ENCODE peak calls at places on chromosome 6, in four cellular contexts. V, J, L and H are unnamed samples.

GRCh38 chr6:155115893-155116570 is 120.9 kb downstream of the TIAM2 start:
- DNase-seq in L (no peak), J (no peak), V (no peak), H (no peak)

GRCh38 chr6:18276610-18277009 is 12.3 kb upstream of the DEK start:
- DNase-seq in J (no peak), V (no peak), L (no peak), H (no peak)

GRCh38 chr6:98769546-98769945 is 64.8 kb upstream of the POU3F2 start:
- DNase-seq in J (no peak), L (no peak), V (peak), H (no peak)

GRCh38 chr6:57242505-57242904 is 20.4 kb upstream of the RAB23 start:
- DNase-seq in V (peak), L (no peak), J (no peak), H (no peak)

GRCh38 chr6:130890531-130890950 is 63.3 kb downstream of the SMLR1 start:
- DNase-seq in V (peak), J (no peak), L (no peak), H (no peak)

GRCh38 chr6:26392932-26393636 is 9.0 kb upstream of the BTN3A1 start:
- DNase-seq in L (no peak), J (no peak), V (peak), H (no peak)

GRCh38 chr6:41255638-41256246 is 27.6 kb downstream of the TREML4 start:
- DNase-seq in J (no peak), L (no peak), V (no peak), H (peak)

GRCh38 chr6:13278184-13278583 is 50.2 kb downstream of the TBC1D7 start:
- DNase-seq in V (no peak), L (no peak), J (no peak), H (no peak)

GRCh38 chr6:106490453-106490852 is 129.9 kb downstream of the CRYBG1 start:
- DNase-seq in V (no peak), J (no peak), L (no peak), H (no peak)

GRCh38 chr6:26327450-26328264 is 37.3 kb upstream of the BTN3A2 start:
- DNase-seq in J (no peak), L (no peak), V (peak), H (no peak)

GRCh38 chr6:129755787-129756186 is 45.8 kb upstream of the ARHGAP18 start:
- DNase-seq in J (no peak), V (no peak), L (no peak), H (no peak)

GRCh38 chr6:151807513-151808330 is at the start of gene ESR1:
- DNase-seq in J (peak), V (peak), L (no peak), H (no peak)

GRCh38 chr6:118249680-118250079 is 298.4 kb upstream of the PLN start:
- DNase-seq in L (no peak), V (no peak), J (no peak), H (no peak)

GRCh38 chr6:14984454-14984853 is 261.4 kb upstream of the JARID2 start:
- DNase-seq in J (peak), V (peak), L (no peak), H (no peak)

GRCh38 chr6:54893818-54894217 is 47.2 kb downstream of the FAM83B start:
- DNase-seq in V (no peak), J (no peak), L (no peak), H (no peak)

GRCh38 chr6:151963001-151963400 is 155.5 kb downstream of the ESR1 start:
- DNase-seq in V (no peak), J (no peak), L (no peak), H (no peak)

GRCh38 chr6:92201618-92202017 is 1217.7 kb downstream of the EPHA7 start:
- DNase-seq in L (no peak), V (no peak), J (no peak), H (no peak)

DNA sequence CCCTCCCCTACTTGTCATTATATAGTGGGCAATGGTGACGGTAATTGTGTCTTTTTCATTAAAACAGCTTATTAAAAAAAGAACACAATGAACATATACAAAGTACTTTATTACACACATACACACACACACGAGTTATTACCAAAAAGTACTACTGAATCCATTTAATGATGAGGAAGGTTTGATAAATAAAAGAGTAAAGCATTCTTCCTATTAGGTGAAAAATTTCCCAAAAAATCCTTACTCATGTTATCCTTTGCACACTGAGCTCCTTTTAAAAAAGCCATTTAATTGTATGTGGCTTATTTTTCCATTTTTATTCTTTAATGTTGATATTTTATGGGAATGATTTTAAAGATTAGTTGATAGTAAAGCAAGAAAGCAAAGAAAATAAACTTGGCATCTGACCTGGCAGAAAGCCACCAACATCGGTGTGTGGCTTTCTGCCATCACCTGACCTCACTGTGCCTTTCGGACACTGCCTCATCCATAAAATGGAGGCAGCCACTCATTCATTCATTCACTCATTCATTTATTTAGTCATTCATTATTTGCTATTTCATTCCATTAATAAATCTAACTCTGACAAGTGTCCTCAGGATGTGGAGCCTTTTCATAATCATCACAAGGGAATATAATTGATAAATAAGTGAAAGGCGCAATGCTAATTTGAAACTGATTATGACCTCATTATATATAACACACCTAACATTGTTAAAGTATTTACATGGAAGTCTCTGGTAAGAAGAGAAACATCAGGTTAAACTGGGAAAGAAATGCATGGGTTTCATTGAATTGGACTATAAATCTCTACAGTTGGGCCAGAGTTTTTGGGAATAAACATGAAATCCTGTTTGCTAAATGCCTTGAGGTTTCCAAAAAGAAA is 727 bp upstream of the SGK1 start:
- DNase-seq in V (no peak), J (no peak), L (no peak), H (no peak)
- H3K4me3 ChIP-seq in V (no peak), J (no peak), L (peak), H (peak)

GRCh38 chr6:101847690-101848089 is 454.2 kb downstream of the GRIK2 start:
- DNase-seq in J (no peak), L (no peak), V (no peak), H (no peak)
- H3K4me3 ChIP-seq in J (no peak), L (no peak), V (no peak), H (no peak)

GRCh38 chr6:35728663-35729348 is 8.0 kb upstream of the ARMC12 start:
- DNase-seq in J (no peak), V (no peak), L (peak), H (no peak)
- H3K4me3 ChIP-seq in J (peak), V (no peak), L (no peak), H (peak)

DNA sequence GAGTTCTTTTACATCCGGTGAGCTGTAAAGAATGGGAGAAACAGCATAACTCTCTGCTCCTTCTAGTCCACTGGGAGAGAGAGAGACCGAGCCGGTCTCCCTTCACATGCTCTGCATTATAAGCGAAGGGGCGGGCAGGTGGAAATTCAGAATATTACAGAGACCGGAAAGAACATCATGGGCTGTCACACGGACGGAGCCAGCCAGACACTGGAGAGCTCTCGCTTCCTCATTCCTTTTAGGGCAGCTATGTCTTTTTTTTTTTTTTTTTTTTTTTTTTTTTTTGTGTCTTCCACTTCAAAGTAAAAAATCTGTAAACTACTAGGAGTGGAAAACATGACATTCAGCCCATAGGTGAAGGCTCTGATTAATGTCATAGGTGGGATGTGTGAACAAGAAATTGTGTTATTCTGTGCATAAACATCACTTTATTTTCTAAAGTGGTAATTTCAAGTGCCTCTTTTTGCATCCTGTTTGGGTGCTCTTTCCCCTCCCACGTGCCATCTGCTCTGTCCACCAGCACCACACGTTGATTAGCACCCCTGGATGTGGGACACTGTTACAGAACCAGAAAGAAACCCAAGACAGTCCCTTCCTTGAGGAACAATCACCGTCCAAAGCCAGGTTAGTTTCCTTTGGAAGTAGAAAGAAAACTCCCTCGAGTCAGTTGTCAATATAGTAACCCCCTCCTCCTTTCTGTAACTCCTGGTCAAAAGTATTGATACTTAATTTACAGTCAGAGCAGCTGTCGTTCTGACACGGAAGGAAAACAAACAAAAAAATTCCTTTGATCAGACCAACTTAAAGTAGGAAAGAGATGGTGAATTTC is at the start of gene TAGAP:
- DNase-seq in V (no peak), J (peak), L (peak), H (no peak)
- H3K4me3 ChIP-seq in V (no peak), J (no peak), L (peak), H (peak)

GRCh38 chr6:12229332-12229731 is 60.8 kb upstream of the EDN1 start:
- DNase-seq in J (no peak), V (no peak), L (no peak), H (no peak)

GRCh38 chr6:12233693-12234551 is 56.2 kb upstream of the EDN1 start:
- DNase-seq in V (peak), L (peak), J (peak), H (no peak)

GRCh38 chr6:12230523-12230922 is 59.6 kb upstream of the EDN1 start:
- DNase-seq in V (no peak), L (no peak), J (no peak), H (no peak)

GRCh38 chr6:12232821-12233220 is 57.3 kb upstream of the EDN1 start:
- DNase-seq in L (no peak), J (no peak), V (no peak), H (no peak)

DNA sequence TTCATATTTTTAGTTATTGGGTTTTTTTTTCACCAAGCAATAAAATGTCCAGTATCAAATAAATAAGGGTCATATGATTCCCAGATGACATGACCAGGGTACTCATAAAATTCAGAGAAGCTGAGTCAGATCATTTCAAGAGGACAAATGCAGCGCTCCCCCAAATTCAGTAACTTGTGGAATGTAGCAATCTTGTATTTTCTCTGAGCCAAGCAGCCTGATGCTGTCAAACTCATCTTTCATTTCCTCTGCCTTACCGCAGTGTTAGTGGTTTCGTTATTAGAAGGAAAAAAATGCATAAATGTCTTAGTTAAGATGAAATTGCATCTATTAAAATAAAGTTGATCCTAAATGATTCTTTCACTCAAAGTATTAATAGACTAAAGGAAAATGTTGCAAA is 57.8 kb upstream of the EDN1 start:
- DNase-seq in V (peak), J (no peak), L (no peak), H (no peak)
- H3K4me3 ChIP-seq in V (no peak), J (no peak), L (no peak), H (no peak)

GRCh38 chr6:28807682-28808280 is 116.0 kb downstream of the TRIM27 start:
- DNase-seq in V (peak), J (no peak), L (no peak), H (no peak)

GRCh38 chr6:28811873-28812272 is 111.9 kb downstream of the TRIM27 start:
- DNase-seq in J (no peak), V (peak), L (no peak), H (no peak)

GRCh38 chr6:28810655-28811053 is 113.1 kb downstream of the TRIM27 start:
- DNase-seq in V (no peak), J (no peak), L (no peak), H (no peak)

GRCh38 chr6:28808383-28808782 is 115.4 kb downstream of the TRIM27 start:
- DNase-seq in V (no peak), L (no peak), J (no peak), H (no peak)

GRCh38 chr6:28809947-28810654 is 113.7 kb downstream of the TRIM27 start:
- DNase-seq in J (no peak), V (no peak), L (no peak), H (no peak)
- H3K4me3 ChIP-seq in J (no peak), V (peak), L (no peak), H (no peak)

DNA sequence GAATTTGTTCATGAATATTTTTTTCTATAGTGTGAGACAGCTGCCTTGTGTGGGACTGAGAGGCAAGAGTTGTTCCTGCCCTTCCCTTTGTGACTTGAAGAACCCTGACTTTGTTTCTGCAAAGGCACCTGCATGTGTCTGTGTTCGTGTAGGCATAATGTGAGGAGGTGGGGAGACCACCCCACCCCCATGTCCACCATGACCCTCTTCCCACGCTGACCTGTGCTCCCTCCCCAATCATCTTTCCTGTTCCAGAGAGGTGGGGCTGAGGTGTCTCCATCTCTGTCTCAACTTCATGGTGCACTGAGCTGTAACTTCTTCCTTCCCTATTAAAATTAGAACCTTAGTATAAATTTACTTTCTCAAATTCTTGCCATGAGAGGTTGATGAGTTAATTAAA is 3.1 kb downstream of the HLA-A start:
- DNase-seq in V (no peak), J (no peak), L (no peak), H (no peak)
- H3K4me3 ChIP-seq in V (no peak), J (no peak), L (no peak), H (no peak)

DNA sequence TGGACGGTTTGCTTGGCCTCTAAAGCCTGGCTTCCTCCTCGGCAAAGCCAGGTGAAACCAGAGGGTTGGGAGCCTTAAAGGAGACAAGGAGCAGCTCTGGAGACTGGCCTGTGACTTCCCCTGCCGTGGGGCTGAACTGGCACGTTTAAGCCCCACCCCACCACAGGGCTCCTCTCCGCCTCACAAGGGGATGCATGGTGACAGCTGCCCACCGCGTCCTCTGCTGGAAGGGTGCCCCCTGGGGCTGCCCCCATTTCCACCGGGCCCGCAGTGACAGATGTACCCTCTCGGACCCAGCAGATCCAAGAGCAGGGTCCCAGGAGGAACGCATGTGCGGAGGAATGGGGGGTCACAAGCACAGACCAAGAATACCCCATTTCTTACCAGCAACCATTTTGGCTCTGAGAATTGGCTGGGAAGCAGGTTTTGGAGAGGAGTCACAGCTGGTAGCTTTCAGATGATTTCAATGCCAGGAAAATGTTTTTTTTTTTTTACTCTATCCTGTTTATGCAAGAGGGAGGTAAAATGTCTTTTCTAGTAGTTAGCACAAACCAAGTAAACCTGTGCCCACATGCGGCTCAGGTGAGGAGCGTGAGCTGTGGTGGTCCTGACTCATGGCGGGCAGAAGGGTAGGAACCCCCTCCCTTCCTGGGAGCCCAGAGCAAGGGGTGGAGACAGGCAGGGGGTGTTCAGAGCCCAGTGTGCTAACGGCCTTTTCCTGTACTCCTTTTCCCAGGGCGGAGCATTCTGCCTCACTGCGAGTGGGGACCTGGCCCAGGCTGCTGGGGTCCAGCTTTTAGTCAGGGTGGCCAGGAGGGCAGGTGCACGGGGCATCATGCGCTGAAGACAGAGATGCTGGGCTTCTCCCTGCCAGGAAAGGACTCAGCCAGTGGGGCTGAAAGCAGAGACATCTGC is 33.0 kb downstream of the FRMD1 start:
- DNase-seq in J (no peak), V (no peak), L (no peak), H (no peak)
- H3K4me3 ChIP-seq in J (no peak), V (no peak), L (no peak), H (no peak)